ENCODE peak calls at places on chromosomes 12 and 14, in five cellular contexts. W is AG09309, R is NCI-H460, O is RPMI7951, V is SK-N-DZ. X is an unnamed sample.

GRCh38 chr14:74495356-74495755 is 1.8 kb downstream of the ISCA2 start:
- DNase-seq in W (no peak), R (no peak), O (peak), V (no peak), X (no peak)

GRCh38 chr14:64823305-64823985 is 56.3 kb downstream of the SPTB start:
- DNase-seq in W (no peak), R (peak), O (peak), V (peak), X (no peak)

GRCh38 chr14:51652168-51653095 is 722 bp downstream of the FRMD6 start:
- DNase-seq in W (no peak), R (no peak), O (no peak), V (no peak), X (no peak)

GRCh38 chr14:104119700-104120251 is 18.6 kb upstream of the KIF26A start:
- DNase-seq in W (no peak), R (no peak), O (no peak), V (no peak), X (no peak)

GRCh38 chr12:111276189-111276588 is 92.7 kb downstream of the PHETA1 start:
- DNase-seq in W (no peak), R (peak), O (no peak), V (no peak), X (no peak)

GRCh38 chr12:48788852-48789775 is at the start of gene ADCY6:
- DNase-seq in W (no peak), R (peak), O (peak), V (peak), X (no peak)

GRCh38 chr14:64170190-64170589 is 124.0 kb downstream of the ESR2 start:
- DNase-seq in W (no peak), R (no peak), O (no peak), V (no peak), X (no peak)

GRCh38 chr12:66132408-66132807 is 1.9 kb upstream of the LLPH start:
- DNase-seq in W (peak), R (no peak), O (peak), V (no peak), X (peak)

GRCh38 chr14:75303415-75303814 is 24.8 kb downstream of the FOS start:
- DNase-seq in W (no peak), R (peak), O (peak), V (peak), X (no peak)